ENCODE peak calls at places on chromosomes 6 and 20, in six cellular contexts. One of them, this sample, is unnamed.

GRCh38 chr20:61839912-61840441 is 225.7 kb downstream of the TAF4 start:
- DNase-seq in SK-N-SH: no peak
- DNase-seq in HCT116: no peak
- DNase-seq in GM12878: no peak
- DNase-seq in HepG2: no peak
- DNase-seq in K562: no peak
- DNase-seq in this sample: no peak

GRCh38 chr6:9554806-9555205 is 860.1 kb downstream of the TFAP2A start:
- DNase-seq in K562: no peak
- DNase-seq in HCT116: no peak
- DNase-seq in GM12878: no peak
- DNase-seq in SK-N-SH: no peak
- DNase-seq in HepG2: no peak
- DNase-seq in this sample: no peak

GRCh38 chr6:5143625-5144311 is 58.6 kb downstream of the PPP1R3G start:
- DNase-seq in SK-N-SH: peak; percentile 77
- DNase-seq in K562: peak; percentile 77
- DNase-seq in HCT116: peak; percentile 46
- DNase-seq in GM12878: peak; percentile 27
- DNase-seq in HepG2: peak; percentile 75
- DNase-seq in this sample: peak; percentile 46

GRCh38 chr20:25022680-25023079 is 30.1 kb upstream of the APMAP start:
- DNase-seq in HCT116: no peak
- DNase-seq in GM12878: no peak
- DNase-seq in K562: no peak
- DNase-seq in SK-N-SH: no peak
- DNase-seq in HepG2: no peak
- DNase-seq in this sample: no peak

GRCh38 chr6:17851720-17852161 is 135.7 kb downstream of the KIF13A start:
- DNase-seq in SK-N-SH: no peak
- DNase-seq in GM12878: no peak
- DNase-seq in HCT116: no peak
- DNase-seq in K562: no peak
- DNase-seq in HepG2: no peak
- DNase-seq in this sample: no peak

GRCh38 chr20:59082981-59083380 is 40.4 kb upstream of the PRELID3B start:
- DNase-seq in GM12878: no peak
- DNase-seq in HepG2: no peak
- DNase-seq in HCT116: no peak
- DNase-seq in K562: no peak
- DNase-seq in SK-N-SH: no peak
- DNase-seq in this sample: no peak

GRCh38 chr20:1469306-1469905 is 2.8 kb upstream of the NSFL1C start:
- DNase-seq in HCT116: no peak
- DNase-seq in K562: peak; percentile 23
- DNase-seq in SK-N-SH: no peak
- DNase-seq in GM12878: no peak
- DNase-seq in HepG2: no peak
- DNase-seq in this sample: no peak

GRCh38 chr6:39924283-39924682 is 10.0 kb downstream of the MOCS1 start:
- DNase-seq in HCT116: no peak
- DNase-seq in GM12878: no peak
- DNase-seq in K562: no peak
- DNase-seq in HepG2: no peak
- DNase-seq in SK-N-SH: no peak
- DNase-seq in this sample: no peak

GRCh38 chr20:7285918-7286556 is 518.6 kb downstream of the BMP2 start:
- DNase-seq in K562: peak; percentile 10
- DNase-seq in SK-N-SH: peak; percentile 29
- DNase-seq in GM12878: peak; percentile 12
- DNase-seq in HepG2: peak; percentile 80
- DNase-seq in HCT116: peak; percentile 19
- DNase-seq in this sample: peak; percentile 76

GRCh38 chr6:131058236-131058635 is 4.8 kb downstream of the EPB41L2 start:
- DNase-seq in GM12878: no peak
- DNase-seq in K562: no peak
- DNase-seq in HepG2: no peak
- DNase-seq in HCT116: no peak
- DNase-seq in SK-N-SH: no peak
- DNase-seq in this sample: no peak

GRCh38 chr20:58546756-58547526 is 31.7 kb upstream of the APCDD1L start:
- DNase-seq in GM12878: no peak
- DNase-seq in HepG2: no peak
- DNase-seq in K562: no peak
- DNase-seq in SK-N-SH: peak; percentile 66
- DNase-seq in HCT116: no peak
- DNase-seq in this sample: no peak

GRCh38 chr6:136250686-136251008 is 536 bp upstream of the MTFR2 start:
- DNase-seq in GM12878: no peak
- DNase-seq in HCT116: no peak
- DNase-seq in HepG2: no peak
- DNase-seq in K562: no peak
- DNase-seq in SK-N-SH: no peak
- DNase-seq in this sample: no peak

GRCh38 chr6:45566882-45567281 is 189.1 kb upstream of the SUPT3H start:
- DNase-seq in SK-N-SH: no peak
- DNase-seq in HepG2: peak; percentile 52
- DNase-seq in GM12878: no peak
- DNase-seq in HCT116: peak; percentile 63
- DNase-seq in K562: no peak
- DNase-seq in this sample: no peak

GRCh38 chr6:137717074-137718073 is 149.7 kb upstream of the TNFAIP3 start:
- DNase-seq in K562: no peak
- DNase-seq in HCT116: no peak
- DNase-seq in SK-N-SH: no peak
- DNase-seq in HepG2: no peak
- DNase-seq in GM12878: no peak
- DNase-seq in this sample: no peak

GRCh38 chr6:158518196-158519127 is 41.4 kb upstream of the TMEM181 start:
- DNase-seq in HCT116: peak; percentile 77
- DNase-seq in HepG2: peak; percentile 55
- DNase-seq in SK-N-SH: peak; percentile 83
- DNase-seq in K562: peak; percentile 57
- DNase-seq in GM12878: peak; percentile 71
- DNase-seq in this sample: peak; percentile 76

GRCh38 chr6:75516757-75517156 is 23.2 kb upstream of the FILIP1 start:
- DNase-seq in HepG2: no peak
- DNase-seq in GM12878: no peak
- DNase-seq in HCT116: no peak
- DNase-seq in SK-N-SH: no peak
- DNase-seq in K562: no peak
- DNase-seq in this sample: no peak

GRCh38 chr20:2524435-2525272 is 11.7 kb upstream of the TMC2 start:
- DNase-seq in SK-N-SH: peak; percentile 87
- DNase-seq in HCT116: peak; percentile 52
- DNase-seq in HepG2: peak; percentile 77
- DNase-seq in GM12878: peak; percentile 25
- DNase-seq in K562: peak; percentile 85
- DNase-seq in this sample: no peak

DNA sequence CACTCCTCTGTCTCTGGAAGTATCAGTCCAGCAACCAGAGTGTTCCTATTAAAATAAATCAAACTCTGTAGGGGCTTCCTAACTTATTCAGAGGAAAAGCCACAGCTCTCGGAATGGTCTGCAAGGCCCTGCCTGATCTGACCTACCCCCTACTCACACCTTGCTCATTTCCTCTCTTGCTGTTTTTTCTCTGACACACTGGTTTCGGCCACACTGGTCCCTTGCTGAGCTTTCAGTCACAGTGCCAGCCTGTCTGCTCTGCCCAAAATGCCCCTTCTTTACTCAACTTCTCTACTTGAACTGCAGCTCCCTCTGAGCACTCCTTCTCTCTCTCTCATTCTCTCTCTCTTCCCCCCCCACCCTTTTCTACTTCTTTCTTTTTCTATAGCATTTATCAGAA is 430.2 kb downstream of the UTRN start:
- DNase-seq in HepG2: no peak
- DNase-seq in SK-N-SH: no peak
- DNase-seq in K562: no peak
- DNase-seq in HCT116: no peak
- DNase-seq in GM12878: no peak
- DNase-seq in this sample: no peak
- TF ChIP-seq SIN3A in HepG2: no peak
- TF ChIP-seq SIN3A in SK-N-SH: no peak
- TF ChIP-seq SIN3A in K562: no peak
- TF ChIP-seq SIN3A in HCT116: no peak
- TF ChIP-seq SIN3A in GM12878: no peak
- TF ChIP-seq SIN3A in this sample: no peak

DNA sequence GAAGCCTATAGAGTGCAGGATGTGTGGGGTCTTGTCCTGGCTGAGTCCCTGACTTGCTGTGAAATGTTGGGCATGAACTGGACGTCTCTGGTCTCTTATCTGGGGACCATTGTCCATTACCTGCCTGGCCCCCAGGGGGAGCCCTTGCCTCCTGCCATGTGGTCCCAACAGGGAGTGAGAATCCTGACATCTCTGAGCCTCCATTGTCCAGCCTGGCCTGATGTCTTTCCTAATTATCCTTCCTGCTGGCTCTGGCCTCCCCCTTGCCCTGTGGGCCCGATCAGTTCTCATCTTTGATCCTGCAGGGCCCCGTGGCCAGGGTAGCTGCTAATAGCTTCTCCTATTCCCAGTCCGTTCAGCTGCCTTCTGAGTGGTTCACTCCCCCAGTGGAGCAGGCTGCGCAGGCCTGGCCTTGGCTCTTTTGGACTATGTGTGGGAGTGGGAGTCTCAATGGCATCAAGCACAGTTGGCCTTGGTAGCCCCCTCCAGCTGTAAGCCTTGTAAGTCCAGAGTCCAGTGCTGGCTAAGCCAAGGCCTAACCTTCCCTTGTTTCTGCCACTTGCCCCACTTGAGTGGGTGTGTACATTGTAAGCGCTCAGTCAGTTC is 77.9 kb upstream of the RALY start:
- DNase-seq in SK-N-SH: peak; percentile 44
- DNase-seq in HepG2: peak; percentile 47
- DNase-seq in HCT116: peak; percentile 15
- DNase-seq in GM12878: no peak
- DNase-seq in K562: peak; percentile 82
- DNase-seq in this sample: peak; percentile 18
- TF ChIP-seq REST in SK-N-SH: no peak
- TF ChIP-seq REST in HepG2: no peak
- TF ChIP-seq REST in HCT116: no peak
- TF ChIP-seq REST in GM12878: no peak
- TF ChIP-seq REST in K562: no peak
- TF ChIP-seq REST in this sample: no peak

DNA sequence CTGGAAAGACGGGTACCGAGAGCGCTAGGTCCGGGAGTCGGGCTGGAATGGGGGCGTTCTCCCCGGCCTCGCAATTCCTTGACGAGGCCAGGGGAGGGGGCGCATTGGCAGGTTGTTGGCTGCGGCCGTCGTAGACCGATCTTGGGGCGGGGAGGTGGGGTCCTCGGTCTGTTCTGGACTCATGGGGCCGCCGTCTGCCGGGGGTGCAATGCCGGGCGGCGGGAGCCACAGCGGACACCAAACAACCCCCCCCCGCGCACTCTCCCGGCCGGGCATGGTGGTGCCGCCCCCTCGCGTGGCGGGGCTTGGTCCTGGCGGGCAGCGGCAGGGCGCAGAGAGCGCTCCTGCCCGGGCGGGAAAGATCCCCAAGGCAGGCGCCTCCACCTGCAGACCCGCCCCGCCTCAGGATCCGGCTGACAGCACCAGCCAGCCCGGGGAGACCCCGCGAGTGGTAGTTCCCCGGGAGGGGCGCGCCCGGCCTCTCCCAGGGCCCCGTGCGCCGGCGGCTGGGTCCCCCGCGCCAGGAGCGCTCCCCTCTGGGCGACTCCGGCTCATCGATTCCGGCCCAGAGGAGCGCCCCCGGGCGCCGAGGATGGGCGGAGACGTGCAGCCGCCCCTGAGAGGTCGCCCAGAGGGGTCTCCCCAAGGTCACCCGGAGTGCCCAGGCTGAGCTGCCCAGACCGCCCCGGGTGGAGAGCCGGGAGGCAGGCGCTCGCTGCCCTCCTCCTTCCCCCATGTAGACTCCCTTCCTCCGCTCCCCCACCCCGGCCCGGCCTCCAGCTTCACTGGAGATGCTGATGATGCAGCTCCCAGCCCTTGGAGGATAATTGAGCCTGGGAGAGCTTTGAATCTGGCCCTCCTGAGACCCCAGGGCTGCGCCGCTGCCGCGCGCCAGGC is 709 bp downstream of the PPP1R16B start:
- DNase-seq in K562: peak; percentile 54
- DNase-seq in GM12878: no peak
- DNase-seq in HepG2: no peak
- DNase-seq in HCT116: no peak
- DNase-seq in SK-N-SH: peak; percentile 76
- DNase-seq in this sample: no peak
- TF ChIP-seq SIN3A in K562: no peak
- TF ChIP-seq SIN3A in GM12878: no peak
- TF ChIP-seq SIN3A in HepG2: no peak
- TF ChIP-seq SIN3A in HCT116: no peak
- TF ChIP-seq SIN3A in SK-N-SH: no peak
- TF ChIP-seq SIN3A in this sample: no peak

GRCh38 chr6:70684794-70685493 is 17.3 kb downstream of the SMAP1 start:
- DNase-seq in HCT116: no peak
- DNase-seq in K562: no peak
- DNase-seq in SK-N-SH: no peak
- DNase-seq in HepG2: no peak
- DNase-seq in GM12878: no peak
- DNase-seq in this sample: no peak
- TF ChIP-seq REST in HCT116: no peak
- TF ChIP-seq REST in K562: no peak
- TF ChIP-seq REST in SK-N-SH: no peak
- TF ChIP-seq REST in HepG2: no peak
- TF ChIP-seq REST in GM12878: no peak
- TF ChIP-seq REST in this sample: no peak

GRCh38 chr6:157055863-157056262 is 267.5 kb downstream of the TMEM242 start:
- DNase-seq in SK-N-SH: no peak
- DNase-seq in K562: no peak
- DNase-seq in HCT116: no peak
- DNase-seq in GM12878: no peak
- DNase-seq in HepG2: no peak
- DNase-seq in this sample: no peak

GRCh38 chr6:157058574-157058973 is 264.7 kb downstream of the TMEM242 start:
- DNase-seq in SK-N-SH: no peak
- DNase-seq in HepG2: no peak
- DNase-seq in GM12878: no peak
- DNase-seq in K562: no peak
- DNase-seq in HCT116: no peak
- DNase-seq in this sample: no peak

GRCh38 chr6:157059781-157060180 is 263.5 kb downstream of the TMEM242 start:
- DNase-seq in HepG2: no peak
- DNase-seq in K562: no peak
- DNase-seq in SK-N-SH: no peak
- DNase-seq in GM12878: no peak
- DNase-seq in HCT116: no peak
- DNase-seq in this sample: no peak

GRCh38 chr6:157054531-157054979 is 268.8 kb downstream of the TMEM242 start:
- DNase-seq in SK-N-SH: no peak
- DNase-seq in GM12878: no peak
- DNase-seq in K562: no peak
- DNase-seq in HepG2: no peak
- DNase-seq in HCT116: no peak
- DNase-seq in this sample: no peak

GRCh38 chr6:157056275-157056674 is 267.0 kb downstream of the TMEM242 start:
- DNase-seq in HepG2: no peak
- DNase-seq in K562: no peak
- DNase-seq in SK-N-SH: no peak
- DNase-seq in GM12878: no peak
- DNase-seq in HCT116: no peak
- DNase-seq in this sample: no peak
- TF ChIP-seq SIN3A in HepG2: no peak
- TF ChIP-seq SIN3A in K562: no peak
- TF ChIP-seq SIN3A in SK-N-SH: no peak
- TF ChIP-seq SIN3A in GM12878: no peak
- TF ChIP-seq SIN3A in HCT116: no peak
- TF ChIP-seq SIN3A in this sample: no peak